ENCODE peak calls at places on chromosomes 13 and 19, in four cellular contexts. F is thoracic aorta, V is Calu3, A is mesothelial cell of epicardium. H is an unnamed sample.

GRCh38 chr13:79225487-79226232 is 180.4 kb downstream of the RBM26 start:
- DNase-seq in F (no peak), V (no peak), A (no peak), H (no peak)

GRCh38 chr13:97460004-97460756 is 26.2 kb downstream of the RAP2A start:
- DNase-seq in F (no peak), V (no peak), A (no peak), H (no peak)

GRCh38 chr13:73467103-73467502 is 408.3 kb downstream of the KLF5 start:
- DNase-seq in F (no peak), V (no peak), A (no peak), H (no peak)

GRCh38 chr13:73835138-73835721 is 299.0 kb downstream of the KLF12 start:
- DNase-seq in F (no peak), V (no peak), A (no peak), H (no peak)

GRCh38 chr19:51122112-51122981 is 2.4 kb upstream of the SIGLEC9 start:
- DNase-seq in F (no peak), V (no peak), A (no peak), H (no peak)

GRCh38 chr19:30669329-30670010 is 297.3 kb downstream of the ZNF536 start:
- DNase-seq in F (no peak), V (peak), A (peak), H (peak)

GRCh38 chr19:35776102-35776788 is 881 bp downstream of the ARHGAP33 start:
- DNase-seq in F (no peak), V (no peak), A (no peak), H (no peak)

GRCh38 chr19:55546822-55547614 is 1.7 kb upstream of the SBK3 start:
- DNase-seq in F (peak), V (peak), A (no peak), H (no peak)

GRCh38 chr19:35231956-35232746 is 3.6 kb upstream of the FAM187B start:
- DNase-seq in F (no peak), V (no peak), A (no peak), H (no peak)

GRCh38 chr19:11624064-11624463 is 26.8 kb downstream of the ZNF627 start:
- DNase-seq in F (no peak), V (no peak), A (no peak), H (no peak)

GRCh38 chr13:68540244-68540643 is 1310.1 kb upstream of the PCDH9 start:
- DNase-seq in F (no peak), V (no peak), A (no peak), H (no peak)

GRCh38 chr13:40109324-40109958 is 454.0 kb downstream of the COG6 start:
- DNase-seq in F (no peak), V (peak), A (no peak), H (no peak)

GRCh38 chr13:70814684-70815083 is 706.4 kb upstream of the KLHL1 start:
- DNase-seq in F (no peak), V (no peak), A (no peak), H (no peak)

GRCh38 chr19:4878491-4878968 is 11.1 kb upstream of the PLIN3 start:
- DNase-seq in F (no peak), V (no peak), A (no peak), H (no peak)

GRCh38 chr19:19259741-19260140 is 13.4 kb downstream of the TM6SF2 start:
- DNase-seq in F (no peak), V (no peak), A (no peak), H (no peak)

GRCh38 chr19:45402469-45403070 is 2.3 kb downstream of the PPP1R13L start:
- DNase-seq in F (no peak), V (peak), A (peak), H (peak)
- TF ChIP-seq CTCF in F (peak), V (no peak), A (peak), H (peak)

GRCh38 chr13:22800726-22801401 is 379.9 kb upstream of the SGCG start:
- DNase-seq in F (no peak), V (no peak), A (no peak), H (no peak)

GRCh38 chr13:22801402-22802003 is 379.3 kb upstream of the SGCG start:
- DNase-seq in F (no peak), V (no peak), A (no peak), H (no peak)
- TF ChIP-seq CTCF in F (peak), V (no peak), A (peak), H (peak)

DNA sequence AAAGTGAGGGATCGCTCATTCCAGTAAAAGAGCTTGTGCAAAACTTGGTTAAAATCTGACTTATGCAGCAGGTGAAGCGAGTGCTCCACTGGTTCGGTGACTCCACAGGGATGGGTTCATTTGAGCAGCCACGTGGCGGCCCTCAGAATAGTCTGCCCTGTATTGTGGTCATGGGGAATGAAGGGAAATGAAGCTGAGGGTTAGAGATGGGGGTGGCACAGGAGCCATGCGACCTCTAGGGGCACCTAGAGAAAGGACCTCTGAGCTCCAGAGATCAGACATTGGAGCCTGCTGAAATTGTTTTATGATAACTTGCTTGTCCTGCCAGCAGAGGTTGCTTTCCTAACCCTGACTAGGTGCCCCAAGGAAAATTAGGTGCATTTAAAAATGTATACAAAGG is 26.6 kb downstream of the CBY2 start:
- DNase-seq in F (no peak), V (no peak), A (no peak), H (peak)
- TF ChIP-seq CTCF in F (no peak), V (no peak), A (no peak), H (peak)

GRCh38 chr13:20140487-20140886 is 20.4 kb downstream of the GJA3 start:
- DNase-seq in F (no peak), V (no peak), A (peak), H (no peak)

GRCh38 chr13:20141238-20142018 is 19.4 kb downstream of the GJA3 start:
- DNase-seq in F (no peak), V (no peak), A (peak), H (no peak)

GRCh38 chr13:20134732-20135131 is 26.1 kb downstream of the GJA3 start:
- DNase-seq in F (no peak), V (no peak), A (no peak), H (no peak)

GRCh38 chr13:20137875-20138274 is 23.0 kb downstream of the GJA3 start:
- DNase-seq in F (no peak), V (no peak), A (no peak), H (no peak)

GRCh38 chr13:20136781-20137703 is 23.8 kb downstream of the GJA3 start:
- DNase-seq in F (no peak), V (peak), A (peak), H (peak)
- TF ChIP-seq CTCF in F (no peak), V (no peak), A (no peak), H (no peak)

GRCh38 chr19:39412100-39412866 is at the start of gene PLEKHG2:
- DNase-seq in F (peak), V (peak), A (peak), H (peak)
- TF ChIP-seq CTCF in F (peak), V (peak), A (peak), H (peak)

DNA sequence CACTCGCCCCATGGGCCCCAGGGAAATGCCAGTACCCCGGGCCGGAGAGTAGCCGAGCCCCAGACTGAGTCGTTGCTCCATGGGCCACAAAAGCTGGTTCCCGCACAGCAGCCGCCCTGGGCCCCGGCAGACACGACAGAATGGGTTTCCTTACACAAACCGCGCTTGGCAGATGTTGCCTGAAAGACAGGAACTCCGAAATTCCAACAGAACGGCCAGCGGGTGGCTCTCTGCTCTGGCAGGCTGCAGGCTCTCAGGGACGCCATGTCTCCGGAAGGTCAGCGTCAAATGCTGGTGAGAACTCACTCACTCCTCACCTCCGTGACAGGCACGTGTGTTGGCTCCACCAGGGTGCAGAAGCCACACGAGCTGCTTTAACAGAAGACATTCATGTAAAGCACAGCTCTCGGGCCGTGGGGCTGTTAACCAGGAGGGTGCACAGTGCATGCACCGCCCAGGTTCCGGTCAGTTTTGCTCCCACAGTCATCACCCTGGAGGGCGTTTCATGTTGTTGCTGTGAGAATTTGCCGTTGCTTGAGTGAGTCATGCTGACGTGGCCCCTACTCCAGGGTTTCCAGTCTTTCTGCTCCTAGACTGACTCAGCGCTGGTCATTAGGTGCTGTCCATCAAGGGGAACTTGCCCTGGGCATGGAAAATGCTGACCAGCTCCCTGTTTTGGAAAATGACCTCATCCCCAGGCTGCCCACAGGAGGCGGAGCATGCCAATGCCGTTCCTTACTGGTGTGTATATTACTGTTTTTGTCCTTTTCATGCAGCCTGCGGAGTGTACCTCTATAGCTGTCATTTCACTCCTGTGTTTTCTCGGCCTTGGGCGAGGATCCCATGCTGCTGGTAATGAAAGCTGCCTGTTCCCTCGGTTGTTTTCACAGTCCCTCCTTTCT is 44.8 kb downstream of the ANKRD10 start:
- DNase-seq in F (peak), V (peak), A (peak), H (peak)
- TF ChIP-seq CTCF in F (no peak), V (no peak), A (no peak), H (no peak)

DNA sequence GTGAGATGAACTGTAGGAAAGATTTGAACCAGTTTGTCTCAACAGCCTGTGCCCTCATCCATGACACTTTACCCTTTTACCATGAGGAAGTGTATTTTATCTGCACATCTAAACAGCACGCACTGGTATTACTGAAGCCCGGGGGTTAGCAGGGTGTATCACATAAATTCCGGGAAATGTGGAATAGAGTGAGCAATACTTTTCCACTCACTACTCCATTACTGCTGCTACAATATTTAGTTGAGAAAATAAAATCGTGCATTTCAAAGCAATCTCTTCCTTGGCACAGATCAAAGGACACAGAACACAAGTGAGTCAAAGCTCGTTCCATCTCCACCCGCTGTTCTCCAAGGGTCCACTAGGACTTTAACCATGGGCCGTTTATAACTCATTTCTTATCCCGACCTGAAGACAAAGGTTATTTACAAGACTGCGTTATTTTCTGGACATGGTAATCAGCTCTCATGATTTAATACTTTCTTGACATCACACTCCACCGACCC is 35.2 kb downstream of the STK24 start:
- DNase-seq in F (no peak), V (no peak), A (no peak), H (no peak)
- TF ChIP-seq CTCF in F (no peak), V (no peak), A (no peak), H (peak)

GRCh38 chr19:6022570-6023049 is 44.7 kb upstream of the RANBP3 start:
- DNase-seq in F (no peak), V (no peak), A (no peak), H (no peak)
- TF ChIP-seq CTCF in F (no peak), V (no peak), A (peak), H (peak)

DNA sequence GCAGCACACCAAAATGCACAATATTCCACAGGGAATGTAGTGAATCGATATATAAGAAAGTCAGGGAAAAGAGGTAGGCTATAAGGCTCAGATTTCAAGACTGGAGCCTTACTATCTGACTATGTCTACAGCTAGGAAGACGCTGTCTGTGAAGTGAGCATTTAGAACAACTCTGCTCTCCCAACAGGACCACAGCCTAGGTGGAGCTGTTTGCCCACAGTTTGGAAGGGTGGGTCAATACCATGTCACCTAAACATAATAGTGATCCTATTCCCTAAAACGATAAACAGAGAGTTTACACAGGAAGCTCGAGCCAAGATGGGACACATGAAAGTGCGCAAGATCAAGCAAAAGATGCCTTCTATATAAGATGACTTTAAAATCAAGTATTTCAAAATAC is 2486.0 kb upstream of the PCDH20 start:
- DNase-seq in F (no peak), V (no peak), A (no peak), H (no peak)
- TF ChIP-seq CTCF in F (no peak), V (no peak), A (no peak), H (no peak)

DNA sequence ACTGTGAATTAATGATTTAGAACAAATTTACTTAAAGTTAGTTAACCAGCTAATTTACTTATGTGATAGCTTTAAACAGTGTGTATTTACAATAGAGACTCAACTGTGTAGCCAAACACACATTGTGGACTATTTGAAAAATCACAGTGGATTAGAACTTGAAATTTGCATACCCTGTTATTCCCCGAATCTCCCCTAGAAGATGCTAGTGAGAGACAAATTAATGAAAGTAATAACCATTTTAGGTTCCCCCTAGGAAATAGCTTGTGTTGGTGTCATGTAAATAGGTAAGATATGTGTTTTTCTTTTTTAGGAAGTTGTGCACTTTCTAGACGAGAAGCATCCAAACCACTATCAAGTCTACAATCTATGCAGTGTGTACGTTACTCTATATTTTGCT is 98.5 kb downstream of the C1QTNF9 start:
- DNase-seq in F (no peak), V (no peak), A (no peak), H (no peak)
- TF ChIP-seq CTCF in F (no peak), V (no peak), A (no peak), H (no peak)